ENCODE peak calls at places on chromosomes 13 and 19, in six cellular contexts. One of them, this sample, is unnamed.

GRCh38 chr19:37855098-37855497 is 51.3 kb downstream of the WDR87 start:
- DNase-seq in H9: no peak
- DNase-seq in IMR-90: peak
- DNase-seq in trophoblast cell: peak
- DNase-seq in H1: no peak
- DNase-seq in mesenchymal stem cell: no peak
- DNase-seq in this sample: no peak

GRCh38 chr19:6663236-6664187 is 6.4 kb downstream of the TNFSF14 start:
- DNase-seq in trophoblast cell: peak
- DNase-seq in H9: no peak
- DNase-seq in H1: no peak
- DNase-seq in IMR-90: no peak
- DNase-seq in mesenchymal stem cell: no peak
- DNase-seq in this sample: no peak

GRCh38 chr13:112065521-112065866 is 1.5 kb upstream of the SOX1 start:
- DNase-seq in H9: no peak
- DNase-seq in trophoblast cell: no peak
- DNase-seq in mesenchymal stem cell: no peak
- DNase-seq in IMR-90: no peak
- DNase-seq in H1: no peak
- DNase-seq in this sample: no peak

GRCh38 chr19:49167857-49168409 is 10.3 kb downstream of the TRPM4 start:
- DNase-seq in H9: no peak
- DNase-seq in H1: no peak
- DNase-seq in mesenchymal stem cell: no peak
- DNase-seq in IMR-90: no peak
- DNase-seq in trophoblast cell: no peak
- DNase-seq in this sample: no peak

GRCh38 chr19:45215391-45216191 is 29.6 kb downstream of the EXOC3L2 start:
- DNase-seq in trophoblast cell: no peak
- DNase-seq in IMR-90: no peak
- DNase-seq in mesenchymal stem cell: no peak
- DNase-seq in H9: peak
- DNase-seq in H1: no peak
- DNase-seq in this sample: no peak

GRCh38 chr19:17281391-17282304 is at the start of gene ANKLE1:
- DNase-seq in H1: no peak
- DNase-seq in H9: peak
- DNase-seq in trophoblast cell: no peak
- DNase-seq in mesenchymal stem cell: no peak
- DNase-seq in IMR-90: no peak
- DNase-seq in this sample: no peak

GRCh38 chr13:77896536-77896935 is 22.1 kb downstream of the EDNRB start:
- DNase-seq in H9: no peak
- DNase-seq in H1: no peak
- DNase-seq in IMR-90: peak
- DNase-seq in trophoblast cell: no peak
- DNase-seq in mesenchymal stem cell: peak
- DNase-seq in this sample: no peak

GRCh38 chr19:27909185-27909840 is 1303.6 kb downstream of the UQCRFS1 start:
- DNase-seq in IMR-90: no peak
- DNase-seq in H1: no peak
- DNase-seq in mesenchymal stem cell: no peak
- DNase-seq in trophoblast cell: no peak
- DNase-seq in H9: peak
- DNase-seq in this sample: no peak

GRCh38 chr13:78978381-78978998 is 319.5 kb upstream of the OBI1 start:
- DNase-seq in trophoblast cell: peak
- DNase-seq in H9: no peak
- DNase-seq in H1: no peak
- DNase-seq in mesenchymal stem cell: peak
- DNase-seq in IMR-90: peak
- DNase-seq in this sample: peak

GRCh38 chr13:93249259-93249917 is 22.8 kb downstream of the GPC6 start:
- DNase-seq in trophoblast cell: peak
- DNase-seq in H1: no peak
- DNase-seq in H9: no peak
- DNase-seq in IMR-90: peak
- DNase-seq in mesenchymal stem cell: peak
- DNase-seq in this sample: no peak

GRCh38 chr13:114283581-114283980 is 2.2 kb downstream of the UPF3A start:
- DNase-seq in H1: no peak
- DNase-seq in trophoblast cell: no peak
- DNase-seq in H9: no peak
- DNase-seq in mesenchymal stem cell: peak
- DNase-seq in IMR-90: peak
- DNase-seq in this sample: no peak

GRCh38 chr19:2047449-2048103 is 3.5 kb downstream of the MKNK2 start:
- DNase-seq in mesenchymal stem cell: peak
- DNase-seq in H9: peak
- DNase-seq in trophoblast cell: peak
- DNase-seq in IMR-90: no peak
- DNase-seq in H1: no peak
- DNase-seq in this sample: no peak

GRCh38 chr19:1251233-1251502 is 2.8 kb downstream of the MIDN start:
- DNase-seq in IMR-90: peak
- DNase-seq in H1: no peak
- DNase-seq in H9: no peak
- DNase-seq in mesenchymal stem cell: peak
- DNase-seq in trophoblast cell: peak
- DNase-seq in this sample: no peak

GRCh38 chr13:50375792-50376191 is 360.5 kb downstream of the KCNRG start:
- DNase-seq in mesenchymal stem cell: peak
- DNase-seq in H1: no peak
- DNase-seq in trophoblast cell: no peak
- DNase-seq in H9: no peak
- DNase-seq in IMR-90: peak
- DNase-seq in this sample: no peak

GRCh38 chr13:78520425-78520824 is 82.9 kb downstream of the POU4F1 start:
- DNase-seq in trophoblast cell: no peak
- DNase-seq in mesenchymal stem cell: no peak
- DNase-seq in H9: no peak
- DNase-seq in IMR-90: no peak
- DNase-seq in H1: no peak
- DNase-seq in this sample: no peak

GRCh38 chr13:23608138-23608537 is 37.9 kb downstream of the TNFRSF19 start:
- DNase-seq in H9: no peak
- DNase-seq in IMR-90: no peak
- DNase-seq in trophoblast cell: no peak
- DNase-seq in H1: no peak
- DNase-seq in mesenchymal stem cell: no peak
- DNase-seq in this sample: no peak

GRCh38 chr13:23609414-23610186 is 39.4 kb downstream of the TNFRSF19 start:
- DNase-seq in trophoblast cell: no peak
- DNase-seq in H9: no peak
- DNase-seq in mesenchymal stem cell: peak
- DNase-seq in H1: no peak
- DNase-seq in IMR-90: peak
- DNase-seq in this sample: no peak

GRCh38 chr13:23610187-23610576 is 40.0 kb downstream of the TNFRSF19 start:
- DNase-seq in IMR-90: peak
- DNase-seq in trophoblast cell: no peak
- DNase-seq in H9: no peak
- DNase-seq in H1: no peak
- DNase-seq in mesenchymal stem cell: peak
- DNase-seq in this sample: no peak

GRCh38 chr13:23610966-23611486 is 40.8 kb downstream of the TNFRSF19 start:
- DNase-seq in trophoblast cell: no peak
- DNase-seq in IMR-90: peak
- DNase-seq in H1: no peak
- DNase-seq in mesenchymal stem cell: no peak
- DNase-seq in H9: no peak
- DNase-seq in this sample: no peak

DNA sequence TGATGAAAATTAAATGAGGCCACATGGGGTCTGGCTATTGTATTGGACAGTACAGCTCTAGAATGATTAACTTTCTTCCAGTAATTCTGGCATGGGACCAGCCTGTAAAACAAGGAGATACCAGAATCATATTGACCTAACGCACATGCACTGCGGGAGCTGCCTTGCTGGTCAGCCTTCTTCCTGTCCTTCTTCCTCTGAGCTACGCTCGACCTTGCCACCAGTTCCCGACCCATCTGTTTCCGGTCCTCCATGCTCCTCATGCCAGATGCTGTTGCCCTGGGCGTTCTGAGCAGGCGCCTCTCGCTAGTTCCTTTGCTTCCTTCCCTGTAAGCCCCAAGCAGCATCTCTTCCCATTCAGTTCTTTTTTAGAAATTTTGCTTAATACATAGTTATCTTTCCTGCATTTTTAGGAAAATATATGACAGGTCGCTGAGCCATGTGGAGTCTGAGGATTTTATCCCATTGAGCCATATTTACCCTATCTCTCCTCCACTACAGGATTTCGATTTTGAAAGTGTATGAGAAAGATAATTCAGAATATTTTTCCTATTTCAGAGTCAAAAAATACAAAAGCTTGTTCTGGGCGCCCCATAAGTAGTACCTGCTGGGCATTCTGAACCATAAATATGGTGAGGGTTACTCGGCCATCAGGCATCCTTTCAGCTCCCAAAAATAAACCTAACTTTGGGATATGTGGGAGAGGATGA is 38.6 kb downstream of the TNFRSF19 start:
- DNase-seq in trophoblast cell: no peak
- DNase-seq in H9: no peak
- DNase-seq in H1: no peak
- DNase-seq in IMR-90: peak
- DNase-seq in mesenchymal stem cell: no peak
- DNase-seq in this sample: no peak
- H4K91ac ChIP-seq in trophoblast cell: no peak
- H4K91ac ChIP-seq in H9: no peak
- H4K91ac ChIP-seq in H1: no peak
- H4K91ac ChIP-seq in IMR-90: peak
- H4K91ac ChIP-seq in mesenchymal stem cell: no peak
- H4K91ac ChIP-seq in this sample: no peak

DNA sequence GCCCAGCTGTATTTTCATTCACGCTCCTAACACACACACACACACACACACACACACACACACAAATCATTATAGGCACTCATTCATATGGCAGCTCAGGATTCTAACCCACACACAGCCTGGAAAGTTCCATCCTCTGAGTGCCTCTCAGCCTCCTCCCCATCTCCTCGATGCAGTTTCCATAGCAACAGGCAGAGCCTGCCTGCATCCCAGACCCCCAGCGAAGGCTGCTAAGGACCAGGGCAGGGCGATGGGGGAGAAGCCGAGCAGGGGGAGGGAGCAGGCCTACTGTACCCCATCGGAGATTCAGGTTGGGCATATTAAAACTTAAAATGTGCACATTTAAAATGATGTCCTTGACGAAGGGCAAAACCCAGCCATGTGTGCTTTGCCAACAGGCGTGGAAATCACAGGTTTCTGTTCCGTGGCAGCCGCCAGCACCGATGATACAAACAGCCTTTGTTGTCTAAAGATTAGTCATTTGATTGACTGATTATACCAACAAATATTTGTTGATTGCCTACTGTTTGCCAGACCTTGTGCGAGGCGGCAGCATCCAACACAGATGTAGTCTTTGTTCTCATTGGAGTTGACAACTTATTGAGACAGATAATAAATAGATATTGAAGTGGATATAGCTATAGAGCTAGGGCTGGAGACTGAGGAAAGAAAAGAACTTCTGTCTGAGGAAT is 43.8 kb upstream of the USP29 start:
- DNase-seq in mesenchymal stem cell: no peak
- DNase-seq in trophoblast cell: peak
- DNase-seq in IMR-90: no peak
- DNase-seq in H9: no peak
- DNase-seq in H1: no peak
- DNase-seq in this sample: no peak
- H4K91ac ChIP-seq in mesenchymal stem cell: no peak
- H4K91ac ChIP-seq in trophoblast cell: no peak
- H4K91ac ChIP-seq in IMR-90: no peak
- H4K91ac ChIP-seq in H9: no peak
- H4K91ac ChIP-seq in H1: no peak
- H4K91ac ChIP-seq in this sample: no peak

DNA sequence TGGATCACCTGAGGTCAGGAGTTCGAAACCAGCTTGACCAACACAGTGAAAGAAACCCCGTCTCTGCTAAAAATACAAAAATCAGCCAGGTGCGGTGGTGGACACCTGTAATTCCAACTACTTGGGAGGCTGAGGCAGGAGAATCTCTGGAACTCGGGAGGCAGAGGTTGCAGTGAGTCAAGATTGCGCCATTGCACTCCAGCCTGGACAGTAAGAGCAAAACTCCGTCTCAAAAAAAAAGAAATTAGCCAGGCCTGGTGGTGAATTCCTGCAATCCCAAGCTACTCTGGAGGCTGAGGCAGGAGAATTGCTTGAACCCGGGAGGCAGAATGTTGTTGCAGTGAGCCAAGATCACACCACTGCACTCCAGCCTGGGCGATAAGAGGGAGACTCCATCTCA is 12.2 kb upstream of the FBXW9 start:
- DNase-seq in trophoblast cell: peak
- DNase-seq in H1: no peak
- DNase-seq in H9: no peak
- DNase-seq in mesenchymal stem cell: no peak
- DNase-seq in IMR-90: no peak
- DNase-seq in this sample: no peak
- H4K91ac ChIP-seq in trophoblast cell: no peak
- H4K91ac ChIP-seq in H1: no peak
- H4K91ac ChIP-seq in H9: no peak
- H4K91ac ChIP-seq in mesenchymal stem cell: no peak
- H4K91ac ChIP-seq in IMR-90: no peak
- H4K91ac ChIP-seq in this sample: no peak

GRCh38 chr19:30060872-30061556 is 119.0 kb downstream of the URI1 start:
- DNase-seq in trophoblast cell: no peak
- DNase-seq in IMR-90: no peak
- DNase-seq in H9: no peak
- DNase-seq in mesenchymal stem cell: no peak
- DNase-seq in H1: no peak
- DNase-seq in this sample: no peak
- H4K91ac ChIP-seq in trophoblast cell: no peak
- H4K91ac ChIP-seq in IMR-90: no peak
- H4K91ac ChIP-seq in H9: no peak
- H4K91ac ChIP-seq in mesenchymal stem cell: no peak
- H4K91ac ChIP-seq in H1: no peak
- H4K91ac ChIP-seq in this sample: no peak

DNA sequence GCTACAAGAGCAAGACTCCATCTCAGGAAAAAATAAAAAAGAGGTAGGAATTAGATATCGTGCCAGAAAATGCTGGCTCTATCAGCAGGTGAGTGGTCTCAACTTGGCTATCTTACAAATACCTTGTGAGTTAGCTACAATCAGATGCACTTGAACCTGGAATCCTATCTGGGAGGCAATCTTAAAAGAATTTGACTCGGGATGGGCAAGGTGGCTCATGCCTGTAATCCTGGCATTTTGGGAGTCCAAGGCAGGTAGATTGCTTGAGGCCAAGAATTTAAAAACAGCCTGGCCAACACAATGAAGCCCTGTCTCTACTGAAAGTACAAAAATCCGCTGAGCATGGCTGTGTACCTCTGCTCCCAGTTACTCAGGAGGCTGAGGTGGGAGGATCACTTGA is 29.4 kb downstream of the NLRP2 start:
- DNase-seq in H1: no peak
- DNase-seq in IMR-90: no peak
- DNase-seq in trophoblast cell: peak
- DNase-seq in H9: no peak
- DNase-seq in mesenchymal stem cell: no peak
- DNase-seq in this sample: no peak
- H4K91ac ChIP-seq in H1: no peak
- H4K91ac ChIP-seq in IMR-90: no peak
- H4K91ac ChIP-seq in trophoblast cell: no peak
- H4K91ac ChIP-seq in H9: no peak
- H4K91ac ChIP-seq in mesenchymal stem cell: no peak
- H4K91ac ChIP-seq in this sample: no peak